ENCODE peak calls at places on chromosomes 11 and 22, in nine cellular contexts. D is NCI-H2081; V is endothelial cell; J is activated naive CD4-positive, alpha-beta T cell; U is pons; O is activated T-cell treated with anti-CD3 and anti-CD28 coated beads for 1 hour; G is GM12865; L is G401; C is ACHN. P is an unnamed sample.

GRCh38 chr22:38862375-38863329 is 9.4 kb downstream of the CBX6 start:
- DNase-seq in V (no peak), O (no peak), U (no peak), C (no peak), J (no peak), D (no peak), L (no peak), G (no peak), P (no peak)

GRCh38 chr11:66421492-66422205 is 814 bp downstream of the NPAS4 start:
- DNase-seq in G (peak; percentile 86), O (peak; percentile 83), C (peak; percentile 80), D (no peak), V (peak; percentile 92), J (peak; percentile 88), L (peak; percentile 57), U (peak; percentile 70), P (peak; percentile 87)

GRCh38 chr11:102269927-102270326 is 47.4 kb upstream of the BIRC3 start:
- DNase-seq in L (no peak), D (no peak), J (no peak), V (no peak), O (no peak), C (no peak), U (no peak), G (no peak), P (no peak)

GRCh38 chr22:23899042-23899745 is 5.0 kb downstream of the MIF start:
- DNase-seq in C (no peak), V (no peak), L (no peak), O (no peak), J (no peak), U (no peak), G (no peak), D (no peak), P (no peak)

GRCh38 chr22:17117400-17117799 is 3.8 kb downstream of the TMEM121B start:
- DNase-seq in V (no peak), L (peak; percentile 30), O (no peak), D (no peak), U (no peak), G (no peak), J (no peak), C (no peak), P (no peak)

GRCh38 chr11:70782401-70782913 is 384.1 kb downstream of the CTTN start:
- DNase-seq in J (no peak), U (no peak), O (no peak), G (no peak), D (no peak), V (no peak), C (no peak), L (no peak), P (no peak)

GRCh38 chr11:111735262-111736116 is 30.7 kb downstream of the PPP2R1B start:
- DNase-seq in J (no peak), O (no peak), L (peak; percentile 93), U (peak; percentile 98), D (peak; percentile 91), C (peak; percentile 95), G (no peak), V (no peak), P (peak; percentile 73)

GRCh38 chr11:43575931-43576833 is 104.4 kb upstream of the HSD17B12 start:
- DNase-seq in U (no peak), J (no peak), G (no peak), O (no peak), C (no peak), L (peak; percentile 81), V (no peak), D (no peak), P (no peak)

GRCh38 chr11:2468363-2469240 is 23.8 kb downstream of the KCNQ1 start:
- DNase-seq in O (no peak), L (no peak), V (no peak), G (no peak), J (no peak), C (no peak), U (no peak), D (no peak), P (no peak)

GRCh38 chr11:130816941-130817607 is 99.2 kb downstream of the SNX19 start:
- DNase-seq in D (no peak), O (no peak), C (peak; percentile 84), U (no peak), G (no peak), V (no peak), L (no peak), J (no peak), P (no peak)

GRCh38 chr11:33040127-33040861 is 922 bp downstream of the TCP11L1 start:
- DNase-seq in V (no peak), J (no peak), D (no peak), O (no peak), L (peak; percentile 75), G (peak; percentile 68), U (peak; percentile 62), C (no peak), P (no peak)

GRCh38 chr11:77801477-77801876 is 19.0 kb downstream of the RSF1 start:
- DNase-seq in G (no peak), D (no peak), U (no peak), J (no peak), O (no peak), V (no peak), C (no peak), L (no peak), P (no peak)

GRCh38 chr11:28542556-28542955 is 434.4 kb downstream of the METTL15 start:
- DNase-seq in J (no peak), O (no peak), L (no peak), G (no peak), U (no peak), D (no peak), V (no peak), C (no peak), P (no peak)

GRCh38 chr11:20353829-20354434 is 9.6 kb upstream of the HTATIP2 start:
- DNase-seq in U (no peak), G (peak; percentile 39), V (peak; percentile 53), O (peak; percentile 7), L (peak; percentile 47), D (peak; percentile 57), C (peak; percentile 44), J (no peak), P (no peak)

GRCh38 chr11:62602141-62603071 is 741 bp upstream of the MTA2 start:
- DNase-seq in O (no peak), V (peak; percentile 47), G (no peak), C (peak; percentile 38), U (peak; percentile 79), D (peak; percentile 71), L (peak; percentile 66), J (no peak), P (peak; percentile 74)